ENCODE peak calls at places on chromosomes 11 and 22, in ten cellular contexts. D is progenitor cell of endocrine pancreas; P is activated T-helper 1 cell treated with anti-CD3 and anti-CD28 coated beads, Interleukin-2, amount 50 U/mL, for 16 hours; W is left lobe of liver; N is RWPE1; J is CD4-positive, alpha-beta memory T cell; M is activated naive CD8-positive, alpha-beta T cell treated with anti-CD3 and anti-CD28 coated beads, Interleukin-2, amount 50 U/mL, for 16 hours; U is NCI-H1417; V is stimulated activated CD4-positive, alpha-beta T cell treated with anti-CD3 and anti-CD28 coated beads, Interleukin-1b, Interleukin-23, amount 100 ng/mL, for 1 hour; L is KG1. I is an unnamed sample.

GRCh38 chr11:85718991-85719807 is 33.2 kb upstream of the CCDC89 start:
- DNase-seq in D (no peak), P (no peak), W (no peak), N (peak), J (no peak), M (no peak), U (no peak), V (no peak), L (no peak), I (no peak)

GRCh38 chr11:76830639-76831312 is 29.9 kb upstream of the ACER3 start:
- DNase-seq in D (no peak), P (no peak), W (no peak), N (peak), J (no peak), M (no peak), U (no peak), V (no peak), L (no peak), I (no peak)

GRCh38 chr11:132332521-132332920 is 962.1 kb downstream of the NTM start:
- DNase-seq in D (no peak), P (no peak), W (no peak), N (no peak), J (no peak), M (no peak), U (peak), V (no peak), L (no peak), I (no peak)

GRCh38 chr11:112805658-112806057 is 155.6 kb upstream of the NCAM1 start:
- DNase-seq in D (no peak), P (no peak), W (no peak), N (no peak), J (no peak), M (no peak), U (peak), V (no peak), L (no peak), I (no peak)

GRCh38 chr11:2777871-2778629 is 78.3 kb upstream of the KCNQ1OT1 start:
- DNase-seq in D (peak), P (peak), W (peak), N (no peak), J (no peak), M (no peak), U (peak), V (no peak), L (no peak), I (peak)

GRCh38 chr11:57641011-57641410 is 8.7 kb downstream of the YPEL4 start:
- DNase-seq in D (no peak), P (no peak), W (no peak), N (no peak), J (no peak), M (no peak), U (no peak), V (no peak), L (no peak), I (no peak)

GRCh38 chr11:73521621-73522020 is 76.3 kb downstream of the FAM168A start:
- DNase-seq in D (no peak), P (no peak), W (no peak), N (no peak), J (no peak), M (no peak), U (peak), V (no peak), L (no peak), I (no peak)

GRCh38 chr11:83249972-83250593 is 36.1 kb downstream of the CCDC90B start:
- DNase-seq in D (no peak), P (no peak), W (no peak), N (peak), J (peak), M (no peak), U (peak), V (no peak), L (no peak), I (no peak)

GRCh38 chr11:11296434-11296833 is 56.6 kb downstream of the CSNK2A3 start:
- DNase-seq in D (no peak), P (no peak), W (no peak), N (no peak), J (no peak), M (no peak), U (peak), V (no peak), L (no peak), I (no peak)

GRCh38 chr11:8533332-8533731 is 60.7 kb downstream of the STK33 start:
- DNase-seq in D (no peak), P (no peak), W (no peak), N (peak), J (no peak), M (no peak), U (peak), V (no peak), L (no peak), I (no peak)

GRCh38 chr11:13868710-13869403 is 93.7 kb upstream of the SPON1 start:
- DNase-seq in D (no peak), P (no peak), W (no peak), N (peak), J (peak), M (no peak), U (no peak), V (no peak), L (no peak), I (no peak)

GRCh38 chr11:78419327-78419726 is 1.7 kb upstream of the GAB2 start:
- DNase-seq in D (no peak), P (no peak), W (peak), N (peak), J (no peak), M (no peak), U (peak), V (no peak), L (no peak), I (no peak)

GRCh38 chr11:88680806-88681205 is 343.3 kb upstream of the CTSC start:
- DNase-seq in D (no peak), P (no peak), W (no peak), N (peak), J (no peak), M (no peak), U (no peak), V (no peak), L (no peak), I (no peak)

GRCh38 chr11:65014146-65014960 is at the start of gene ARL2:
- DNase-seq in D (peak), P (peak), W (no peak), N (peak), J (no peak), M (peak), U (no peak), V (peak), L (peak), I (no peak)

GRCh38 chr11:104650234-104650633 is 248.0 kb downstream of the CASP12 start:
- DNase-seq in D (no peak), P (no peak), W (no peak), N (no peak), J (no peak), M (no peak), U (no peak), V (no peak), L (no peak), I (no peak)

GRCh38 chr22:37553725-37554124 is 6.6 kb upstream of the CDC42EP1 start:
- DNase-seq in D (no peak), P (no peak), W (no peak), N (no peak), J (no peak), M (no peak), U (no peak), V (no peak), L (no peak), I (no peak)

GRCh38 chr11:44578279-44578678 is 12.8 kb downstream of the CD82 start:
- DNase-seq in D (no peak), P (no peak), W (no peak), N (no peak), J (no peak), M (no peak), U (no peak), V (no peak), L (peak), I (no peak)

GRCh38 chr11:125468025-125468424 is 28.0 kb downstream of the FEZ1 start:
- DNase-seq in D (no peak), P (no peak), W (no peak), N (no peak), J (no peak), M (no peak), U (no peak), V (no peak), L (no peak), I (no peak)

GRCh38 chr11:71951741-71952310 is 23.0 kb downstream of the RNF121 start:
- DNase-seq in D (no peak), P (no peak), W (no peak), N (no peak), J (no peak), M (no peak), U (no peak), V (no peak), L (no peak), I (no peak)

GRCh38 chr11:561148-562003 is 606 bp downstream of the RASSF7 start:
- DNase-seq in D (peak), P (no peak), W (peak), N (peak), J (no peak), M (no peak), U (peak), V (no peak), L (no peak), I (no peak)

GRCh38 chr22:35160268-35160667 is 94.3 kb downstream of the ISX start:
- DNase-seq in D (no peak), P (no peak), W (no peak), N (no peak), J (no peak), M (no peak), U (no peak), V (no peak), L (no peak), I (no peak)

GRCh38 chr22:24321999-24322398 is 51.4 kb downstream of the SPECC1L start:
- DNase-seq in D (no peak), P (no peak), W (no peak), N (no peak), J (no peak), M (no peak), U (no peak), V (no peak), L (no peak), I (no peak)

GRCh38 chr11:111960916-111961315 is 23.8 kb downstream of the DIXDC1 start:
- DNase-seq in D (no peak), P (no peak), W (no peak), N (peak), J (no peak), M (no peak), U (no peak), V (no peak), L (no peak), I (no peak)